ENCODE peak calls at places on chromosomes 3 and 15, in five cellular contexts. J is breast epithelium, I is stomach, U is Peyer's patch, M is fibroblast of mammary gland. T is an unnamed sample.

GRCh38 chr3:52281980-52282801 is 3.7 kb upstream of the WDR82 start:
- DNase-seq in J (no peak), I (no peak), M (peak), U (no peak), T (no peak)

GRCh38 chr3:99626415-99626788 is 12.0 kb upstream of the COL8A1 start:
- DNase-seq in I (no peak), U (no peak), M (no peak), J (no peak), T (no peak)

GRCh38 chr3:112635674-112636073 is 5.3 kb downstream of the CCDC80 start:
- DNase-seq in M (peak), U (no peak), J (no peak), I (no peak), T (no peak)

GRCh38 chr3:146334151-146334550 is 83.2 kb upstream of the PLSCR4 start:
- DNase-seq in I (no peak), U (no peak), J (no peak), M (peak), T (no peak)

GRCh38 chr15:41258706-41259471 is 27.8 kb downstream of the CHP1 start:
- DNase-seq in I (peak), U (no peak), J (no peak), M (peak), T (no peak)

GRCh38 chr15:47742334-47742733 is 25.0 kb downstream of the SEMA6D start:
- DNase-seq in J (no peak), I (no peak), M (no peak), U (no peak), T (no peak)

GRCh38 chr3:25895443-25895842 is 105.6 kb downstream of the OXSM start:
- DNase-seq in U (no peak), J (no peak), I (no peak), M (peak), T (no peak)

GRCh38 chr15:28861031-28861534 is 12.6 kb upstream of the GOLGA6L7 start:
- DNase-seq in J (no peak), I (no peak), M (peak), U (no peak), T (no peak)

GRCh38 chr15:31486506-31486905 is 159.9 kb downstream of the KLF13 start:
- DNase-seq in J (no peak), U (no peak), I (no peak), M (no peak), T (no peak)

GRCh38 chr3:126745760-126746394 is 41.8 kb downstream of the CHCHD6 start:
- DNase-seq in M (no peak), U (peak), J (no peak), I (peak), T (no peak)

GRCh38 chr3:23601020-23601822 is 204.5 kb upstream of the UBE2E1 start:
- DNase-seq in M (peak), U (no peak), J (no peak), I (no peak), T (no peak)

GRCh38 chr3:16113704-16114103 is 60.8 kb upstream of the GALNT15 start:
- DNase-seq in M (peak), U (no peak), I (no peak), J (no peak), T (no peak)

GRCh38 chr3:169390741-169391300 is 272.7 kb downstream of the MECOM start:
- DNase-seq in J (no peak), M (no peak), I (no peak), U (no peak), T (no peak)

GRCh38 chr3:152260026-152260425 is 8.7 kb upstream of the MBNL1 start:
- DNase-seq in U (no peak), I (no peak), M (no peak), J (no peak), T (no peak)

GRCh38 chr3:37543692-37544091 is 318.0 kb upstream of the CTDSPL start:
- DNase-seq in U (no peak), I (no peak), M (no peak), J (no peak), T (no peak)

GRCh38 chr3:10269443-10269842 is 21.2 kb downstream of the TATDN2 start:
- DNase-seq in M (no peak), U (no peak), J (no peak), I (no peak), T (no peak)

GRCh38 chr15:99438222-99438592 is 127.6 kb upstream of the MEF2A start:
- DNase-seq in U (peak), M (no peak), J (peak), I (no peak), T (peak)

GRCh38 chr3:174215426-174215825 is 643.7 kb upstream of the NAALADL2 start:
- DNase-seq in J (no peak), M (no peak), U (no peak), I (no peak), T (no peak)

GRCh38 chr3:33798418-33799201 is at the start of gene PDCD6IP:
- DNase-seq in M (peak), U (peak), J (peak), I (peak), T (peak)

GRCh38 chr3:126646662-126647061 is 8.3 kb downstream of the TXNRD3 start:
- DNase-seq in I (no peak), M (no peak), J (no peak), U (no peak), T (no peak)

GRCh38 chr3:55474213-55474632 is 12.9 kb downstream of the WNT5A start:
- DNase-seq in J (no peak), M (no peak), U (no peak), I (no peak), T (no peak)

GRCh38 chr3:20391628-20392027 is 205.6 kb upstream of the SGO1 start:
- DNase-seq in I (no peak), U (no peak), J (no peak), M (no peak), T (no peak)

GRCh38 chr3:16978234-16978920 is 93.6 kb downstream of the PLCL2 start:
- DNase-seq in J (no peak), M (peak), I (no peak), U (no peak), T (no peak)

DNA sequence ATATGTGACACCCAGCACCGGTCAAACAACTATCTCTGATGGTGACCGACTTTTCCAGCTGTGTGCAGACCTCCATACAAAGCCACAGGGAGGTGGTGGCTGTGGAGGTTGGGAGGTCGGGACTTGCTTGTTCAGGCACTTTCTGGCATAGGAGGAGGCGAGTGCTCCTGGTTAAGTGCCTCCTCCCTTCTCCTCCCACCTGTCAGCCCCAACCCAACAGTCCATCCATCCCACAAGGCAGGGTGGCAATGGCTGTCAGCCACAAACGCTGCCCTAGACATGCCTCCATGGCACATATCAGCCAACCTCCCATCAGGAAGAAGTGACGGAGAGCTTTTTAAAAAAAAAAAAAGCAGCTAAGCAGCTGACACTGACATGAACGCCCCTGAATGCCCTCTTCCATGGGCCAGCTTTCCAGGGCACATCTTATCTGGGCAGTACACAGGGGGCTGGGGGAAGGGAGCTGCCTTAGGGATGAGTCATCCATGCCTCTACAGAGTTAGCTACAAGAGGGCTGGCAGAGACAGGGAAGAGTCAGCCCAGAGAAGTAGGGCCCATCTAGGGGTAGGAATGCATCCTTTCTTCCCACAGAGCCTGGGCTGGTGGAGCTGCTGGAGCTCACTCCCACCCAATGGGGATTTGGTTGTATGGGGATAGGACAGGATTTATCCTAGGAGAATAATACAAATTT is 41.2 kb downstream of the CCDC12 start:
- DNase-seq in M (peak), J (peak), I (peak), U (no peak), T (no peak)
- TF ChIP-seq CTCF in M (peak), J (peak), I (peak), U (no peak), T (no peak)

GRCh38 chr15:91424001-91424400 is 323.9 kb downstream of the SV2B start:
- DNase-seq in I (no peak), J (no peak), U (no peak), M (no peak), T (no peak)

GRCh38 chr15:91426412-91426811 is 326.4 kb downstream of the SV2B start:
- DNase-seq in M (no peak), I (no peak), J (no peak), U (no peak), T (no peak)

GRCh38 chr15:91422704-91423254 is 322.7 kb downstream of the SV2B start:
- DNase-seq in J (no peak), U (no peak), I (no peak), M (no peak), T (no peak)

DNA sequence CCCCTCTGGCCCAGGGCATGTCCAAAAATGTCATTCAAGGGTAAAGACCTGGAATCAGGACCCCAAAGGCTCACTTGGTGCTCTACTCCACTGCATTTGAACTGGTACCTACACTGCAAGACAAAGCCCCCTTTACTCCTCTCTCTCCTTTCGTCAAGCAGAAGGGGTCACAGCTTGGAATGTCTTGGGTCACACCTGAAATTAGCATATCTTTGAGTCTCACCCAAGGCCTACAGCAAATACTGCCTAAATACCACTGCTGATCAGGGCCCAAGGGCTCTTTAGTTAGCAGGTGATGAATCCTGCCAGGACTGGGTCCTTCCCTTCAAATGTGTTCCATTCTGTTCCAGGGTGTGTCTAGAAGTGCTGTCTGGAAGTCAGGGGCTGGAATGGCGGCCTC is 320.6 kb downstream of the SV2B start:
- DNase-seq in J (no peak), M (no peak), U (no peak), I (no peak), T (no peak)
- TF ChIP-seq CTCF in J (no peak), M (no peak), U (no peak), I (no peak), T (no peak)

DNA sequence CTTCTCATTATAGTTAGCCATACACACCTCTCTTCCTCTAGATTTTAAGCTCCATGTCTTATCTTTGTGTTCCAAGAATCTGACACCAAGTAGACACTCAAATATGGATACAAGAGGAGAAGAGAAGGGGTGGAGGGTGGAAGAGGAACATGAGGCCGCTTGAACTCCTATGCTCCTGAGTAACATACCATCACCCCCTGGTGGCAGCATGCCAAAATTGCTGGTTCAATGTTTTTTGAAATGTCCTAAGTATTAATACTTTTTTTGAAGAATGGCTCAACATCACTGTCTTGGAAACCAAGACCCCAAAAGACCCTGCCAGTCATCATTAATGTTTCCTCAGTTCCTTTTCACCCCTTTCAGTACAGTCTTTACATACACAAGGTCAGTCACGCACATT is 71.8 kb upstream of the HACD2 start:
- DNase-seq in J (no peak), U (no peak), M (no peak), I (no peak), T (no peak)
- TF ChIP-seq CTCF in J (no peak), U (no peak), M (peak), I (no peak), T (no peak)

GRCh38 chr15:85010472-85011209 is 29.0 kb downstream of the PDE8A start:
- DNase-seq in J (no peak), I (no peak), M (peak), U (no peak), T (no peak)
- TF ChIP-seq CTCF in J (no peak), I (no peak), M (no peak), U (no peak), T (no peak)

DNA sequence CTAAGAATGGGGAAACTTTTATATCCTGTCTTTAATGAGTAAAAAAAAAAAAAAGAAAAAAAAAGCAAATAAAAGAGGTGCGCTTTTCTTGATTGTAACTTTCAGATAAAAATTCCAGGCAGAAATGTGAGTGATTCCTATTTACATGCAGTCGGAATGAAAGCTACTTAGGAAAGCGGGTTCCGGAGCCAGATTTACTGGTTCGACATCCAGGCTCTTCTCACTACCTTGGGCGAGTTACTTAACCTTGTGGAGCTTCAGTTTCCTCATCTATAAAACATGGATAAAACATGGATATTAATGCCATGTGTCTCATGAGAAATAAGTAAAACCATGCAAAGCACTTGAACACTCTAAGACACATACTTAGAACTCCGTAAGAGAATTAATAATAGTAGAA is 169.2 kb downstream of the TP63 start:
- DNase-seq in J (no peak), I (no peak), M (no peak), U (no peak), T (no peak)
- TF ChIP-seq CTCF in J (no peak), I (no peak), M (no peak), U (no peak), T (no peak)

T was measured in activated B cell treated with CpG ODN at 0.5 μM for 24 hours.